ENCODE peak calls at places on chromosomes 3 and 15, in four cellular contexts. J is A549, H is K562, S is HepG2. Y is an unnamed sample.

GRCh38 chr3:69761896-69762789 is 22.9 kb downstream of the MITF start:
- DNase-seq in J (no peak), H (no peak), S (no peak), Y (no peak)

GRCh38 chr3:125087768-125088391 is 32.1 kb upstream of the HEG1 start:
- DNase-seq in J (no peak), H (no peak), S (no peak), Y (no peak)

GRCh38 chr3:63032876-63033275 is 157.7 kb upstream of the CADPS start:
- DNase-seq in J (no peak), H (no peak), S (no peak), Y (no peak)

GRCh38 chr3:124092811-124093210 is 100.9 kb upstream of the ROPN1 start:
- DNase-seq in J (no peak), H (no peak), S (no peak), Y (no peak)

GRCh38 chr3:42802876-42803799 is 1.2 kb downstream of the HIGD1A start:
- DNase-seq in J (peak), H (peak), S (peak), Y (peak)

GRCh38 chr3:169227911-169228310 is 435.6 kb downstream of the MECOM start:
- DNase-seq in J (no peak), H (no peak), S (no peak), Y (no peak)

GRCh38 chr3:87867001-87867400 is 191.8 kb downstream of the CGGBP1 start:
- DNase-seq in J (no peak), H (no peak), S (no peak), Y (no peak)

GRCh38 chr15:71115567-71116351 is 488 bp downstream of the THSD4 start:
- DNase-seq in J (peak), H (no peak), S (no peak), Y (no peak)

GRCh38 chr3:145355175-145355574 is 805.8 kb downstream of the PLOD2 start:
- DNase-seq in J (no peak), H (no peak), S (no peak), Y (no peak)

GRCh38 chr3:187986514-187986934 is 167.4 kb upstream of the LPP start:
- DNase-seq in J (peak), H (peak), S (no peak), Y (no peak)

GRCh38 chr3:169964176-169964575 is 2.4 kb upstream of the SEC62 start:
- DNase-seq in J (no peak), H (no peak), S (no peak), Y (no peak)

GRCh38 chr3:458614-459375 is 262.2 kb downstream of the CHL1 start:
- DNase-seq in J (no peak), H (no peak), S (no peak), Y (no peak)
- TF ChIP-seq PHF8 in J (no peak), H (no peak), S (no peak), Y (no peak)

GRCh38 chr3:197809356-197810020 is 18.4 kb downstream of the LRCH3 start:
- DNase-seq in J (no peak), H (no peak), S (no peak), Y (no peak)
- TF ChIP-seq PHF8 in J (no peak), H (no peak), S (no peak), Y (no peak)

GRCh38 chr3:22288756-22289155 is 537.7 kb upstream of the ZNF385D start:
- DNase-seq in J (no peak), H (no peak), S (no peak), Y (no peak)

GRCh38 chr3:22284559-22284958 is 533.5 kb upstream of the ZNF385D start:
- DNase-seq in J (no peak), H (no peak), S (no peak), Y (no peak)
- TF ChIP-seq PHF8 in J (no peak), H (no peak), S (no peak), Y (no peak)

DNA sequence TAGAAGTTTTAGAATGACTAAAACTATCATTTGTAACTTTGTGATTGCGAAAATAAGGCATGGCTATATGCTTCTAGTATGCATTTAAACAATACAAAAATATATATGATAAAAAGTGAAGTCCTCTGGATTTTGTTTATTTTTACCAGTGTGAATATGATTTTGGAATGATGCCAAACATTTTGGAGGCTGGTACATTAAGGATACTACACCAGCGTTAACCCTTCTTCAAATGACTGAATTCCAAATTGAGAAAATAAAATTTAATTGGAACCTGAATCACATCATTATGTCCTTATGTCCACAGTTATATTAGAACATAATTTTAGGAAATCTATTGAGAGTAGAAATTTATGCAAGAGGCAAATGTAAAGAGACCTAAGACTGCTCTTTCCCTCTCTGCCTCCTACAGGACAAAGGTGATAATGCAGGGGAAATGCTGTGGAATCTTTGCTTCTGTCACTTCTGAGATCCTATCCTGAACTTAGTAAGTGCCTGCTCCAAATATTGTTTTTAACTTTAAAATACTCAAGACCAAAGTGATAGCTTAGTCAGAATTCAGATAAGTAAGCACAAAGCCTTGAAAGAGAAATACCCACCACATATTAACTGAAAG is 121.1 kb upstream of the NANOGP8 start:
- DNase-seq in J (peak), H (peak), S (peak), Y (peak)
- TF ChIP-seq PHF8 in J (no peak), H (no peak), S (no peak), Y (no peak)

GRCh38 chr15:31216210-31216911 is 110.3 kb upstream of the KLF13 start:
- DNase-seq in J (peak), H (peak), S (peak), Y (peak)
- TF ChIP-seq PHF8 in J (no peak), H (no peak), S (peak), Y (no peak)

DNA sequence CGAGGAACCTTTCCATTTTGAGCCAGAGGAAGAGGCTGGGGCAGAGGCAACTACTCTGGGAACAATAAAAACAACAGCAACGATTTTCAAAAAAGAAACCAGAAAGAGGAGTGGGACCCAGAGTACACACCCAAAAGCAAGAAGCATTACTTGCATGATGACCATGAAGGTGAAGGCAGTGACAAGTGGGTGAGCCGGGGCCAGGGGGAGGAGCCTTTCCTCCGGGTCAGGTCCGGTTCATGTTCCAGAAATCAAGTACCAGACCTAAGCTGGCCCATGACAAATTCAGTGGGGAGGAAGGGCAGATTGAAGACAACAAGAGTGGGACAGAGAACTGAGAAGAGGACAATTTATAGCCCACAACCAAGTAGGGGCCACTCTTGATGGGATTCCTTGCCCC is 77.2 kb upstream of the STT3B start:
- DNase-seq in J (no peak), H (no peak), S (no peak), Y (no peak)
- TF ChIP-seq PHF8 in J (no peak), H (no peak), S (no peak), Y (no peak)

DNA sequence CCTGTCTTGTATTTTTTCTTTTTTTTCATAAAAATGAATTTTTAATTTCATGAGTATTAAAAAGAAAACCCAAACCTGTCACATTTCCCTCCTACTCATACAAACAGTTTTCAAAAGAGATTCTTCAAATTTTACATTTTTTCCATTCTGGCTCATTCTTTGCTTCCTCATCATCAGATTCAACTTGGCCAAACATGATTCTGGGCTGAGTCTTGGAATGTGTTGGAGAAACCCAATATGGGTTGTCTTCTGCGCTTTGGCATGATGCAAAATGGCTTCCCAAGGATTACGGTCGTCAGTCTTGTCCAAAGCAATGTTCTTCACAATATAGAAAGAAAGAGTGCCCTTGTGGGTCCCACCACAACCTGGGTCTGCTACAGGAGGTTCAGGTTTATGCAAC is 12.4 kb upstream of the TM4SF4 start:
- DNase-seq in J (no peak), H (no peak), S (no peak), Y (no peak)
- TF ChIP-seq PHF8 in J (no peak), H (no peak), S (no peak), Y (no peak)

GRCh38 chr15:98694153-98694552 is 45.8 kb downstream of the IGF1R start:
- DNase-seq in J (no peak), H (no peak), S (no peak), Y (no peak)
- TF ChIP-seq PHF8 in J (no peak), H (no peak), S (no peak), Y (no peak)

GRCh38 chr3:171306631-171307030 is 153.6 kb downstream of the TNIK start:
- DNase-seq in J (no peak), H (no peak), S (no peak), Y (no peak)
- TF ChIP-seq PHF8 in J (no peak), H (no peak), S (no peak), Y (no peak)

GRCh38 chr3:126184465-126185000 is 4.1 kb upstream of the ALDH1L1 start:
- DNase-seq in J (no peak), H (no peak), S (peak), Y (no peak)

GRCh38 chr3:126186271-126186670 is 5.9 kb upstream of the ALDH1L1 start:
- DNase-seq in J (no peak), H (no peak), S (no peak), Y (no peak)

GRCh38 chr3:126179825-126180476 is 435 bp downstream of the ALDH1L1 start:
- DNase-seq in J (no peak), H (no peak), S (peak), Y (no peak)

GRCh38 chr3:126181398-126181725 is 976 bp upstream of the ALDH1L1 start:
- DNase-seq in J (no peak), H (no peak), S (no peak), Y (no peak)

GRCh38 chr3:126180477-126181397 is at the start of gene ALDH1L1:
- DNase-seq in J (no peak), H (no peak), S (peak), Y (peak)
- TF ChIP-seq PHF8 in J (no peak), H (no peak), S (no peak), Y (no peak)

Y was measured in H1.